ENCODE peak calls at places on chromosomes 3 and 15, in four cellular contexts. U, H, J and B are unnamed samples.

GRCh38 chr3:27791956-27792355 is 69.8 kb upstream of the EOMES start:
- DNase-seq in U (no peak), H (no peak), J (no peak), B (no peak)

GRCh38 chr3:99659032-99659431 is 20.6 kb downstream of the COL8A1 start:
- DNase-seq in J (peak), U (peak), H (no peak), B (peak)

GRCh38 chr3:122247825-122248185 is 64.3 kb downstream of the CASR start:
- DNase-seq in U (peak), J (no peak), H (no peak), B (peak)

GRCh38 chr3:24454393-24454792 is 40.3 kb downstream of the THRB start:
- DNase-seq in H (no peak), J (no peak), U (no peak), B (no peak)

GRCh38 chr3:67461667-67462142 is 192.7 kb downstream of the SUCLG2 start:
- DNase-seq in J (no peak), H (peak), U (peak), B (no peak)

GRCh38 chr3:158452324-158452723 is 118.7 kb upstream of the MLF1 start:
- DNase-seq in U (peak), J (no peak), H (no peak), B (no peak)

GRCh38 chr3:108131105-108131794 is 40.4 kb upstream of the CD47 start:
- DNase-seq in H (no peak), J (no peak), U (peak), B (peak)

GRCh38 chr3:43855674-43856299 is 165.0 kb downstream of the ABHD5 start:
- DNase-seq in J (no peak), H (peak), U (peak), B (peak)

GRCh38 chr3:125194849-125195601 is 17.5 kb downstream of the SLC12A8 start:
- DNase-seq in J (no peak), H (no peak), U (peak), B (peak)

GRCh38 chr3:70386043-70386442 is 73.6 kb upstream of the MDFIC2 start:
- DNase-seq in U (no peak), H (no peak), J (no peak), B (no peak)

GRCh38 chr3:170762081-170762480 is 107.9 kb downstream of the RPL22L1 start:
- DNase-seq in J (no peak), U (peak), H (no peak), B (no peak)

GRCh38 chr15:69045810-69046209 is 31.3 kb downstream of the NOX5 start:
- DNase-seq in J (no peak), U (no peak), H (no peak), B (no peak)

GRCh38 chr3:24526640-24527237 is 32.1 kb upstream of the THRB start:
- DNase-seq in J (no peak), U (no peak), H (no peak), B (no peak)

GRCh38 chr15:100686021-100686724 is 83.8 kb downstream of the ASB7 start:
- DNase-seq in U (peak), J (peak), H (no peak), B (no peak)

GRCh38 chr3:174529298-174529697 is 329.8 kb upstream of the NAALADL2 start:
- DNase-seq in J (no peak), U (no peak), H (no peak), B (no peak)
- TF ChIP-seq CTCF in J (no peak), U (no peak), H (no peak), B (peak)

DNA sequence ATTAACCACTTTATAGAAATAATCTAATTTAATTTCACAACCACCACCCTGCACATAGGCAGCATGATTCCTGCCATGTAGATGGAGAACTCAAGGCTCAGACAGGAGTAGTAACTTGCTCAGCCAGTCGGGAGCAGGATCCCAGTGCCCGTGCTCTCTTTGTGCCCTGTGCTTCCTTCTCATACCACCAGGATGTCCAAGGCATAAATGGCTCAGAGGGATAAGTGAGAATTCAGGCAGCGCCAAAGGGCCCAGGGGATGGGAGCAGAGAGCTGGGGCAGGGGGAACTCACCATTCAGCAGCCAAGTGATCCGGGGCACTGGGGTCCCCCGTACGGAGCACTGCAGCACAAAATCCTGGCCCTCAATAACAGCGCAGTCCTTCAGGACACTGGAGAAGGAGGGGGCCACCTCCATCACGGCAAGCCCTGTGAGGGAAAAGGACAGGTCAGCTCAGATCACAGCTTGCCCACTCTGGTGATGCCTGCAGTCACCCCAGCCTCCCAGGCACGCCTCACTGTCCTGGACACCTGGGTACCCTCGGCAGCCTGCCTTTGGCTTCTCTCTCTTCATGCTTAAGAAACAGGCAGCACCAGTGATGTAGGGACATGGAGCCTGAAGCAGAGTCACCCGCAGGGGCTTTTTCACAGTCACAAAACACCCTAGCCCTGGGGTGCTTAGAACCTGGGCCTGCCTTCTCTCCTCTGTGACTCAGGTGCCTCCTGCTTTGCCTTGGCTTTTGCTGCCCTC is 141.0 kb upstream of the HACD2 start:
- DNase-seq in U (no peak), H (no peak), J (no peak), B (no peak)
- TF ChIP-seq CTCF in U (peak), H (peak), J (no peak), B (peak)

DNA sequence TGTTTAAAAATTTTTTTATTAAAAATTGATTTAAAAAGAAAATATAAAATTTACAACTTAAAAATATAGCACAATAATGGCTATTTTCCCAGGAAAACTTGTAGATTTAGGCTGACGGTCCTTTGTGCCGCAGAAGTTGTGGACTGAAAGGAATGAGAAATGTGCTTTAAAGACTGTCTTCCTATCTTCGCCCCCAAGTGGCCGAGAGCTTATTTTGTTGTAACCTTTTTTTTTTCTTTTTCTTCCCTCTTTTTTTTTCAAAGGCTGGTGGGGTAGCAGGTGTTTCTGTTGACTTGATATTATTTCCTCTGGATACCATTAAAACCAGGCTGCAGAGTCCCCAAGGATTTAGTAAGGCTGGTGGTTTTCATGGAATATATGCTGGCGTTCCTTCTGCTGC is 15.5 kb downstream of the SLC25A26 start:
- DNase-seq in H (peak), J (no peak), U (peak), B (no peak)
- TF ChIP-seq CTCF in H (peak), J (no peak), U (peak), B (peak)

DNA sequence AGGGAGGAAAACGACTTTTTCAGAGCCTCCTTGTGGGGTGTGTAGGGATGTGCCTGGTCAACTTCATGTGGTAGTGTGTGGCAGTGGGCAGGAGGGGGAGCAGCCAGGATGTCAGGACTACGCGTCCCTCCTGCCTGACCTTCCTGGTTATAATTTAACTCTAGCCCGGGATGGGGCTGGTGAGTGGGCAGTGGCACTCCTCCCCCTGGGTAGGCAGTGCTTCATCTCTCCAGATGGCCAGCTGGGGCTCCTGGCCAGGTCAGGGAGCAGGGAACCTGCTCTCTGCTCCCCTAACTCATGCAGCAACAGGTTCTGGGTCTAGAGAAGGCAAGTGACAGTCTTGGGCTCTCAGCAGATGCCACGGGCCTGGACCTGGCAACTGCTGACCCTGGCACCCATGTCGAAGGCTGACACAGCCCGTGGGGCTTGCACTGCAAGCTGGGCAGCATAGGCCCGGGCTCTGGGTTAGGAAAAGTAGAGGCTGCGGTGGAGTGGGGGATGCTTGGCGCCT is 2.6 kb downstream of the ITIH4 start:
- DNase-seq in U (no peak), H (no peak), J (no peak), B (no peak)
- TF ChIP-seq CTCF in U (no peak), H (no peak), J (no peak), B (peak)

DNA sequence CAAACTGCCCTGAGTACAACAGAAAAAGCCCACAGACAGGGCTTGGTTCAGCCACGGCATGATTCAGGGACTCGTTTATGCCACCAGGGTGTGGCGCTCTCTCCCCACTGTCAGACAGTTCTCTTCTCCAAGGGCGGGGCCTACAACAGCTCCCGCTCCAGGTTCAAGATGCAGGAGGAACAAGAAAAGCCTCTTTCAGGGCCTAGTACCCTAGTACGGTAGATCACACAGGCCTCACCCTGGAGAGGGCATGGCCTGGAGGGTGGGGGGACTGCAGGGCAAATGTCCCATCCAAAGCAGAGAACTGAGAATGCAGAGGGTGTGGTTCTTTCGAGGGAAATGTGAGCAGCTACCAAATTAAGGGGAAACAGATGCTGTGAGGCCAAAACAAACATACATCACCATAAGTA is 12.0 kb downstream of the MESD start:
- DNase-seq in U (peak), H (peak), J (peak), B (peak)
- TF ChIP-seq CTCF in U (peak), H (peak), J (peak), B (peak)

GRCh38 chr15:63555520-63555919 is 41.7 kb upstream of the FBXL22 start:
- DNase-seq in J (no peak), U (no peak), H (no peak), B (no peak)

GRCh38 chr15:63556736-63557135 is 40.5 kb upstream of the FBXL22 start:
- DNase-seq in H (no peak), U (no peak), J (no peak), B (no peak)

GRCh38 chr15:63560741-63561448 is 36.3 kb upstream of the FBXL22 start:
- DNase-seq in U (peak), H (no peak), J (no peak), B (no peak)

GRCh38 chr15:63556246-63556645 is 40.9 kb upstream of the FBXL22 start:
- DNase-seq in J (no peak), U (no peak), H (no peak), B (no peak)

GRCh38 chr15:63559753-63560152 is 37.4 kb upstream of the FBXL22 start:
- DNase-seq in J (no peak), H (no peak), U (no peak), B (no peak)
- TF ChIP-seq CTCF in J (no peak), H (no peak), U (no peak), B (no peak)

GRCh38 chr3:140268610-140269009 is 333.6 kb downstream of the CLSTN2 start:
- DNase-seq in J (no peak), U (no peak), H (no peak), B (no peak)

GRCh38 chr3:140273542-140274195 is 338.7 kb downstream of the CLSTN2 start:
- DNase-seq in U (peak), J (no peak), H (no peak), B (no peak)

GRCh38 chr3:140270329-140270728 is 335.3 kb downstream of the CLSTN2 start:
- DNase-seq in J (no peak), U (no peak), H (no peak), B (no peak)

GRCh38 chr3:140265269-140265668 is 330.3 kb downstream of the CLSTN2 start:
- DNase-seq in J (no peak), U (no peak), H (no peak), B (no peak)

GRCh38 chr3:140268103-140268502 is 333.1 kb downstream of the CLSTN2 start:
- DNase-seq in U (no peak), H (no peak), J (no peak), B (no peak)
- TF ChIP-seq CTCF in U (no peak), H (no peak), J (no peak), B (no peak)

GRCh38 chr3:72593881-72594397 is 254.3 kb downstream of the SHQ1 start:
- DNase-seq in U (peak), H (no peak), J (no peak), B (no peak)

GRCh38 chr3:72590732-72591192 is 257.5 kb downstream of the SHQ1 start:
- DNase-seq in J (no peak), U (no peak), H (peak), B (no peak)

GRCh38 chr3:72594615-72595215 is 253.5 kb downstream of the SHQ1 start:
- DNase-seq in H (no peak), J (no peak), U (no peak), B (no peak)

GRCh38 chr3:72595376-72595775 is 252.9 kb downstream of the SHQ1 start:
- DNase-seq in J (no peak), H (no peak), U (no peak), B (no peak)

GRCh38 chr3:72591522-72592421 is 256.5 kb downstream of the SHQ1 start:
- DNase-seq in U (peak), J (peak), H (no peak), B (peak)
- TF ChIP-seq CTCF in U (no peak), J (no peak), H (no peak), B (no peak)

GRCh38 chr3:150248116-150248864 is 159.8 kb upstream of the TSC22D2 start:
- DNase-seq in H (no peak), J (peak), U (peak), B (peak)

GRCh38 chr3:150248865-150249360 is 159.2 kb upstream of the TSC22D2 start:
- DNase-seq in H (no peak), J (no peak), U (no peak), B (no peak)

GRCh38 chr3:150251187-150251592 is 156.9 kb upstream of the TSC22D2 start:
- DNase-seq in H (no peak), U (no peak), J (no peak), B (no peak)

GRCh38 chr3:150251654-150252053 is 156.4 kb upstream of the TSC22D2 start:
- DNase-seq in J (no peak), H (no peak), U (peak), B (peak)

GRCh38 chr3:150249776-150250175 is 158.3 kb upstream of the TSC22D2 start:
- DNase-seq in U (no peak), H (peak), J (no peak), B (no peak)
- TF ChIP-seq CTCF in U (no peak), H (no peak), J (no peak), B (no peak)

DNA sequence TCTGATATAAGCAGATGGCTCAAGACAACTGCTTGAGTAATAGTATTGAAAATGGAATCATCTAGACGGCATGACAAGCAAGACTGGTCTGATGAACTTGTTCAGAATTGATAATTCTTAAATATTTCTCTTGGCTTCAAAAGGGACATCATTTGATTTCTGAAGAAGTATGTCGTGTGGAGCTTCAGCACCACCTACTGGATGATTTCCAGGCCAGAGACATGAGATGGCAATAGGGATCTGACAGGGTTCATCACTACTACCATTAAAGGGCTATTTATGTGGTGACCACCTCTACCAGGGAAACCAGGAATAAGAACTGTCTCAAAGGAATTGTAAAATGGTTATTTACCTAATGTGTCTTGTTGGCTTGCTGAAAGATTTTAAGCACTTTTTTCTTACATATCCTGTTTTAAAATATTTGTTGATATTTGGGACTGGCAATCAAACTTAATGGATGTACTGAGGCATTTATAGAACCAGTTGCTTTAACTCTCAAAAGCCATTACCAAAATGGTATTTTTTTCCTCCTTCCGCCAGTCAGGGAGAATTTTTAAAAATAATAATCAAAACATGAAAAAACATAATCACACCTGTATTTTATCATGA is 99.5 kb upstream of the FAM98B start:
- DNase-seq in H (peak), J (peak), U (peak), B (peak)
- TF ChIP-seq CTCF in H (peak), J (peak), U (peak), B (peak)